ENCODE peak calls at places on chromosome 18, in seven cellular contexts. H is retina, L is fibroblast of villous mesenchyme, G is right cardiac atrium, Q is GM20000, U is Daoy, P is HFFc6. C is an unnamed sample.

GRCh38 chr18:59802031-59802430 is 97.8 kb upstream of the PMAIP1 start:
- DNase-seq in P (no peak), G (no peak), U (no peak), H (no peak), Q (no peak), L (no peak), C (no peak)

GRCh38 chr18:7877609-7878008 is 310.5 kb downstream of the PTPRM start:
- DNase-seq in Q (no peak), L (no peak), U (no peak), G (no peak), P (no peak), H (no peak), C (no peak)

GRCh38 chr18:35998967-35999366 is 26.5 kb downstream of the RMP24 start:
- DNase-seq in L (peak; percentile 7), G (no peak), U (no peak), P (no peak), H (no peak), Q (no peak), C (no peak)

GRCh38 chr18:7535436-7536190 is 31.5 kb upstream of the PTPRM start:
- DNase-seq in Q (no peak), U (no peak), H (no peak), P (no peak), G (no peak), L (no peak), C (no peak)

GRCh38 chr18:37261246-37261927 is 304.2 kb downstream of the CELF4 start:
- DNase-seq in H (no peak), U (no peak), L (no peak), G (no peak), Q (no peak), P (no peak), C (no peak)

GRCh38 chr18:46622999-46623398 is 34.0 kb downstream of the LOXHD1 start:
- DNase-seq in Q (no peak), U (no peak), L (peak; percentile 6), G (no peak), H (no peak), P (peak; percentile 30), C (peak; percentile 23)

GRCh38 chr18:35355140-35355618 is 11.0 kb upstream of the ZNF24 start:
- DNase-seq in P (peak; percentile 74), H (peak; percentile 78), G (peak; percentile 88), L (peak; percentile 82), Q (peak; percentile 62), U (peak; percentile 67), C (peak; percentile 55)

GRCh38 chr18:58449366-58449935 is 179.4 kb downstream of the ALPK2 start:
- DNase-seq in H (no peak), Q (no peak), G (no peak), L (no peak), U (peak; percentile 9), P (peak; percentile 11), C (no peak)

GRCh38 chr18:58491113-58491696 is 137.7 kb downstream of the ALPK2 start:
- DNase-seq in G (no peak), U (no peak), Q (no peak), L (peak; percentile 30), H (no peak), P (no peak), C (no peak)

GRCh38 chr18:29960539-29960938 is 1082.0 kb downstream of the DSC3 start:
- DNase-seq in H (no peak), Q (no peak), G (no peak), U (no peak), P (no peak), L (no peak), C (no peak)

GRCh38 chr18:58784601-58785137 is 80.0 kb upstream of the ZNF532 start:
- DNase-seq in P (no peak), H (peak; percentile 85), G (peak; percentile 77), Q (no peak), L (peak; percentile 56), U (peak; percentile 53), C (peak; percentile 95)

GRCh38 chr18:31649449-31649848 is 34.9 kb downstream of the B4GALT6 start:
- DNase-seq in H (no peak), L (no peak), P (no peak), G (no peak), Q (no peak), U (no peak), C (no peak)

GRCh38 chr18:12376034-12376717 is 851 bp downstream of the AFG3L2 start:
- DNase-seq in Q (no peak), H (no peak), U (no peak), L (peak; percentile 40), G (peak; percentile 64), P (no peak), C (no peak)

GRCh38 chr18:40012931-40013609 is 1942.0 kb upstream of the PIK3C3 start:
- DNase-seq in U (no peak), P (no peak), G (no peak), L (peak; percentile 20), H (no peak), Q (no peak), C (no peak)

GRCh38 chr18:69636529-69637301 is 236.0 kb downstream of the DOK6 start:
- DNase-seq in Q (peak; percentile 16), P (no peak), U (no peak), G (no peak), H (no peak), L (no peak), C (no peak)

GRCh38 chr18:36899289-36899688 is 70.4 kb downstream of the KIAA1328 start:
- DNase-seq in U (no peak), Q (no peak), G (no peak), H (no peak), L (peak; percentile 27), P (peak; percentile 39), C (peak; percentile 13)

GRCh38 chr18:59047992-59048363 is 91.7 kb upstream of the SEC11C start:
- DNase-seq in L (no peak), P (no peak), H (no peak), U (no peak), G (no peak), Q (no peak), C (no peak)

GRCh38 chr18:25132786-25133496 is 219.0 kb downstream of the ZNF521 start:
- DNase-seq in G (no peak), U (no peak), P (no peak), H (no peak), L (no peak), Q (no peak), C (no peak)

GRCh38 chr18:5943514-5943913 is 48.2 kb upstream of the TMEM200C start:
- DNase-seq in L (no peak), G (peak; percentile 64), H (no peak), Q (no peak), P (no peak), U (peak; percentile 15), C (no peak)

GRCh38 chr18:12774982-12775381 is 72.1 kb downstream of the PSMG2 start:
- DNase-seq in U (no peak), P (no peak), Q (no peak), G (peak; percentile 48), H (no peak), L (no peak), C (no peak)

GRCh38 chr18:2411381-2411977 is 159.8 kb downstream of the METTL4 start:
- DNase-seq in L (peak; percentile 33), H (no peak), P (no peak), G (no peak), Q (no peak), U (peak; percentile 22), C (peak; percentile 17)

GRCh38 chr18:79200546-79201268 is 131.5 kb downstream of the ATP9B start:
- DNase-seq in U (peak; percentile 37), H (peak; percentile 34), G (peak; percentile 58), Q (peak; percentile 43), P (no peak), L (peak; percentile 25), C (peak; percentile 81)

GRCh38 chr18:63322908-63323634 is 3.5 kb upstream of the BCL2 start:
- DNase-seq in G (peak; percentile 63), H (peak; percentile 67), U (peak; percentile 58), P (peak; percentile 52), L (peak; percentile 78), Q (peak; percentile 67), C (peak; percentile 64)

GRCh38 chr18:46555724-46556123 is 101.3 kb downstream of the LOXHD1 start:
- DNase-seq in P (no peak), G (peak; percentile 65), U (peak; percentile 15), L (no peak), Q (peak; percentile 65), H (no peak), C (no peak)

GRCh38 chr18:78980777-78981651 is 1.4 kb downstream of the SALL3 start:
- DNase-seq in H (peak; percentile 71), L (no peak), G (no peak), Q (peak; percentile 54), P (no peak), U (peak; percentile 56), C (no peak)

C was measured in H4.